ENCODE peak calls at places on chromosome X, in seven cellular contexts. One of them, this sample, is unnamed.

GRCh38 chrX:1322393-1322792 is 14.2 kb upstream of the IL3RA start:
- DNase-seq in trophoblast cell: no peak
- DNase-seq in NAMALWA: no peak
- DNase-seq in foreskin fibroblast: no peak
- DNase-seq in mesothelial cell of epicardium: no peak
- DNase-seq in M059J: peak
- DNase-seq in activated CD8-positive, alpha-beta memory T cell treated with anti-CD3 and anti-CD28 coated beads for 48 hours: peak
- DNase-seq in this sample: no peak

GRCh38 chrX:49176421-49177326 is 5.0 kb downstream of the PLP2 start:
- DNase-seq in foreskin fibroblast: no peak
- DNase-seq in activated CD8-positive, alpha-beta memory T cell treated with anti-CD3 and anti-CD28 coated beads for 48 hours: no peak
- DNase-seq in M059J: no peak
- DNase-seq in NAMALWA: peak
- DNase-seq in trophoblast cell: no peak
- DNase-seq in mesothelial cell of epicardium: no peak
- DNase-seq in this sample: no peak

GRCh38 chrX:69065451-69065850 is 99.8 kb downstream of the PJA1 start:
- DNase-seq in NAMALWA: no peak
- DNase-seq in activated CD8-positive, alpha-beta memory T cell treated with anti-CD3 and anti-CD28 coated beads for 48 hours: no peak
- DNase-seq in mesothelial cell of epicardium: peak
- DNase-seq in trophoblast cell: no peak
- DNase-seq in M059J: peak
- DNase-seq in foreskin fibroblast: no peak
- DNase-seq in this sample: no peak

GRCh38 chrX:101736651-101737050 is 77.0 kb upstream of the ARMCX2 start:
- DNase-seq in activated CD8-positive, alpha-beta memory T cell treated with anti-CD3 and anti-CD28 coated beads for 48 hours: no peak
- DNase-seq in mesothelial cell of epicardium: no peak
- DNase-seq in M059J: no peak
- DNase-seq in trophoblast cell: no peak
- DNase-seq in foreskin fibroblast: no peak
- DNase-seq in NAMALWA: no peak
- DNase-seq in this sample: no peak

GRCh38 chrX:68286076-68286475 is 147.2 kb downstream of the OPHN1 start:
- DNase-seq in M059J: no peak
- DNase-seq in foreskin fibroblast: no peak
- DNase-seq in mesothelial cell of epicardium: no peak
- DNase-seq in activated CD8-positive, alpha-beta memory T cell treated with anti-CD3 and anti-CD28 coated beads for 48 hours: no peak
- DNase-seq in trophoblast cell: no peak
- DNase-seq in NAMALWA: no peak
- DNase-seq in this sample: no peak

GRCh38 chrX:123830309-123830708 is 29.5 kb upstream of the XIAP start:
- DNase-seq in trophoblast cell: peak
- DNase-seq in NAMALWA: peak
- DNase-seq in activated CD8-positive, alpha-beta memory T cell treated with anti-CD3 and anti-CD28 coated beads for 48 hours: no peak
- DNase-seq in mesothelial cell of epicardium: no peak
- DNase-seq in M059J: peak
- DNase-seq in foreskin fibroblast: no peak
- DNase-seq in this sample: peak

GRCh38 chrX:109537324-109537665 is 651 bp downstream of the NXT2 start:
- DNase-seq in mesothelial cell of epicardium: no peak
- DNase-seq in activated CD8-positive, alpha-beta memory T cell treated with anti-CD3 and anti-CD28 coated beads for 48 hours: no peak
- DNase-seq in M059J: peak
- DNase-seq in NAMALWA: no peak
- DNase-seq in foreskin fibroblast: peak
- DNase-seq in trophoblast cell: peak
- DNase-seq in this sample: peak

GRCh38 chrX:12702509-12703091 is 88.6 kb upstream of the PRPS2 start:
- DNase-seq in foreskin fibroblast: peak
- DNase-seq in NAMALWA: peak
- DNase-seq in activated CD8-positive, alpha-beta memory T cell treated with anti-CD3 and anti-CD28 coated beads for 48 hours: no peak
- DNase-seq in trophoblast cell: peak
- DNase-seq in M059J: peak
- DNase-seq in mesothelial cell of epicardium: no peak
- DNase-seq in this sample: no peak

GRCh38 chrX:153371256-153371655 is 29.9 kb downstream of the PNMA6E start:
- DNase-seq in M059J: peak
- DNase-seq in NAMALWA: no peak
- DNase-seq in activated CD8-positive, alpha-beta memory T cell treated with anti-CD3 and anti-CD28 coated beads for 48 hours: no peak
- DNase-seq in trophoblast cell: no peak
- DNase-seq in foreskin fibroblast: no peak
- DNase-seq in mesothelial cell of epicardium: no peak
- DNase-seq in this sample: no peak

GRCh38 chrX:136627381-136627780 is 20.6 kb upstream of the CD40LG start:
- DNase-seq in mesothelial cell of epicardium: no peak
- DNase-seq in NAMALWA: no peak
- DNase-seq in foreskin fibroblast: no peak
- DNase-seq in trophoblast cell: no peak
- DNase-seq in M059J: no peak
- DNase-seq in activated CD8-positive, alpha-beta memory T cell treated with anti-CD3 and anti-CD28 coated beads for 48 hours: no peak
- DNase-seq in this sample: no peak

GRCh38 chrX:139203681-139204575 is 326.6 kb upstream of the F9 start:
- DNase-seq in mesothelial cell of epicardium: peak
- DNase-seq in foreskin fibroblast: peak
- DNase-seq in NAMALWA: no peak
- DNase-seq in activated CD8-positive, alpha-beta memory T cell treated with anti-CD3 and anti-CD28 coated beads for 48 hours: no peak
- DNase-seq in M059J: peak
- DNase-seq in trophoblast cell: peak
- DNase-seq in this sample: no peak

GRCh38 chrX:54446084-54446483 is 5.9 kb downstream of the TSR2 start:
- DNase-seq in mesothelial cell of epicardium: no peak
- DNase-seq in activated CD8-positive, alpha-beta memory T cell treated with anti-CD3 and anti-CD28 coated beads for 48 hours: no peak
- DNase-seq in trophoblast cell: peak
- DNase-seq in foreskin fibroblast: no peak
- DNase-seq in NAMALWA: no peak
- DNase-seq in M059J: no peak
- DNase-seq in this sample: no peak

GRCh38 chrX:134246282-134246681 is 9.3 kb downstream of the CCDC160 start:
- DNase-seq in foreskin fibroblast: no peak
- DNase-seq in M059J: peak
- DNase-seq in trophoblast cell: peak
- DNase-seq in mesothelial cell of epicardium: no peak
- DNase-seq in activated CD8-positive, alpha-beta memory T cell treated with anti-CD3 and anti-CD28 coated beads for 48 hours: no peak
- DNase-seq in NAMALWA: peak
- DNase-seq in this sample: no peak

GRCh38 chrX:36575670-36576069 is 432.5 kb upstream of the FAM47C start:
- DNase-seq in NAMALWA: no peak
- DNase-seq in mesothelial cell of epicardium: no peak
- DNase-seq in activated CD8-positive, alpha-beta memory T cell treated with anti-CD3 and anti-CD28 coated beads for 48 hours: no peak
- DNase-seq in trophoblast cell: no peak
- DNase-seq in M059J: no peak
- DNase-seq in foreskin fibroblast: no peak
- DNase-seq in this sample: no peak

GRCh38 chrX:42106556-42106955 is 183.2 kb upstream of the CASK start:
- DNase-seq in mesothelial cell of epicardium: no peak
- DNase-seq in trophoblast cell: no peak
- DNase-seq in foreskin fibroblast: no peak
- DNase-seq in M059J: no peak
- DNase-seq in NAMALWA: no peak
- DNase-seq in activated CD8-positive, alpha-beta memory T cell treated with anti-CD3 and anti-CD28 coated beads for 48 hours: no peak
- DNase-seq in this sample: no peak

GRCh38 chrX:39253551-39253950 is 452.3 kb downstream of the MID1IP1 start:
- DNase-seq in NAMALWA: no peak
- DNase-seq in mesothelial cell of epicardium: no peak
- DNase-seq in foreskin fibroblast: peak
- DNase-seq in activated CD8-positive, alpha-beta memory T cell treated with anti-CD3 and anti-CD28 coated beads for 48 hours: no peak
- DNase-seq in M059J: peak
- DNase-seq in trophoblast cell: peak
- DNase-seq in this sample: no peak

GRCh38 chrX:126819429-126819828 is at the start of gene PRR32:
- DNase-seq in foreskin fibroblast: no peak
- DNase-seq in activated CD8-positive, alpha-beta memory T cell treated with anti-CD3 and anti-CD28 coated beads for 48 hours: no peak
- DNase-seq in mesothelial cell of epicardium: no peak
- DNase-seq in trophoblast cell: no peak
- DNase-seq in NAMALWA: no peak
- DNase-seq in M059J: no peak
- DNase-seq in this sample: no peak

GRCh38 chrX:108736509-108737479 is at the start of gene IRS4:
- DNase-seq in trophoblast cell: peak
- DNase-seq in foreskin fibroblast: peak
- DNase-seq in activated CD8-positive, alpha-beta memory T cell treated with anti-CD3 and anti-CD28 coated beads for 48 hours: no peak
- DNase-seq in NAMALWA: no peak
- DNase-seq in mesothelial cell of epicardium: no peak
- DNase-seq in M059J: peak
- DNase-seq in this sample: peak

GRCh38 chrX:42096262-42096939 is 173.0 kb upstream of the CASK start:
- DNase-seq in foreskin fibroblast: peak
- DNase-seq in trophoblast cell: peak
- DNase-seq in mesothelial cell of epicardium: no peak
- DNase-seq in NAMALWA: no peak
- DNase-seq in M059J: peak
- DNase-seq in activated CD8-positive, alpha-beta memory T cell treated with anti-CD3 and anti-CD28 coated beads for 48 hours: no peak
- DNase-seq in this sample: no peak

GRCh38 chrX:22389544-22390243 is 117.0 kb downstream of the CBLL2 start:
- DNase-seq in mesothelial cell of epicardium: no peak
- DNase-seq in activated CD8-positive, alpha-beta memory T cell treated with anti-CD3 and anti-CD28 coated beads for 48 hours: no peak
- DNase-seq in NAMALWA: no peak
- DNase-seq in trophoblast cell: no peak
- DNase-seq in foreskin fibroblast: peak
- DNase-seq in M059J: peak
- DNase-seq in this sample: no peak

GRCh38 chrX:9464435-9465371 is at the start of gene TBL1X:
- DNase-seq in mesothelial cell of epicardium: peak
- DNase-seq in trophoblast cell: no peak
- DNase-seq in M059J: peak
- DNase-seq in NAMALWA: peak
- DNase-seq in foreskin fibroblast: peak
- DNase-seq in activated CD8-positive, alpha-beta memory T cell treated with anti-CD3 and anti-CD28 coated beads for 48 hours: peak
- DNase-seq in this sample: peak

GRCh38 chrX:108557594-108557993 is 118.0 kb downstream of the COL4A5 start:
- DNase-seq in trophoblast cell: no peak
- DNase-seq in activated CD8-positive, alpha-beta memory T cell treated with anti-CD3 and anti-CD28 coated beads for 48 hours: no peak
- DNase-seq in M059J: no peak
- DNase-seq in NAMALWA: no peak
- DNase-seq in foreskin fibroblast: no peak
- DNase-seq in mesothelial cell of epicardium: no peak
- DNase-seq in this sample: no peak

GRCh38 chrX:86002076-86002896 is 45.1 kb downstream of the CHM start:
- DNase-seq in M059J: peak
- DNase-seq in mesothelial cell of epicardium: no peak
- DNase-seq in foreskin fibroblast: peak
- DNase-seq in activated CD8-positive, alpha-beta memory T cell treated with anti-CD3 and anti-CD28 coated beads for 48 hours: no peak
- DNase-seq in NAMALWA: no peak
- DNase-seq in trophoblast cell: no peak
- DNase-seq in this sample: no peak

GRCh38 chrX:148661035-148661434 is 160.6 kb downstream of the AFF2 start:
- DNase-seq in activated CD8-positive, alpha-beta memory T cell treated with anti-CD3 and anti-CD28 coated beads for 48 hours: no peak
- DNase-seq in foreskin fibroblast: peak
- DNase-seq in mesothelial cell of epicardium: no peak
- DNase-seq in M059J: no peak
- DNase-seq in NAMALWA: no peak
- DNase-seq in trophoblast cell: no peak
- DNase-seq in this sample: no peak

GRCh38 chrX:123871309-123871708 is 11.5 kb downstream of the XIAP start:
- DNase-seq in mesothelial cell of epicardium: no peak
- DNase-seq in foreskin fibroblast: no peak
- DNase-seq in activated CD8-positive, alpha-beta memory T cell treated with anti-CD3 and anti-CD28 coated beads for 48 hours: no peak
- DNase-seq in trophoblast cell: no peak
- DNase-seq in NAMALWA: no peak
- DNase-seq in M059J: no peak
- DNase-seq in this sample: no peak

GRCh38 chrX:7446815-7447214 is 298.9 kb upstream of the PUDP start:
- DNase-seq in M059J: peak
- DNase-seq in NAMALWA: no peak
- DNase-seq in mesothelial cell of epicardium: no peak
- DNase-seq in activated CD8-positive, alpha-beta memory T cell treated with anti-CD3 and anti-CD28 coated beads for 48 hours: no peak
- DNase-seq in trophoblast cell: peak
- DNase-seq in foreskin fibroblast: no peak
- DNase-seq in this sample: no peak

GRCh38 chrX:24203072-24203808 is 53.7 kb downstream of the ZFX start:
- DNase-seq in mesothelial cell of epicardium: no peak
- DNase-seq in M059J: no peak
- DNase-seq in trophoblast cell: no peak
- DNase-seq in foreskin fibroblast: no peak
- DNase-seq in NAMALWA: no peak
- DNase-seq in activated CD8-positive, alpha-beta memory T cell treated with anti-CD3 and anti-CD28 coated beads for 48 hours: no peak
- DNase-seq in this sample: no peak

GRCh38 chrX:39336709-39337294 is 535.5 kb downstream of the MID1IP1 start:
- DNase-seq in trophoblast cell: no peak
- DNase-seq in M059J: no peak
- DNase-seq in activated CD8-positive, alpha-beta memory T cell treated with anti-CD3 and anti-CD28 coated beads for 48 hours: no peak
- DNase-seq in mesothelial cell of epicardium: no peak
- DNase-seq in NAMALWA: peak
- DNase-seq in foreskin fibroblast: no peak
- DNase-seq in this sample: no peak

GRCh38 chrX:71815906-71816156 is 52.7 kb downstream of the CXorf49B start:
- DNase-seq in activated CD8-positive, alpha-beta memory T cell treated with anti-CD3 and anti-CD28 coated beads for 48 hours: no peak
- DNase-seq in NAMALWA: no peak
- DNase-seq in mesothelial cell of epicardium: no peak
- DNase-seq in trophoblast cell: no peak
- DNase-seq in M059J: no peak
- DNase-seq in foreskin fibroblast: no peak
- DNase-seq in this sample: no peak

GRCh38 chrX:12567857-12568256 is 223.4 kb upstream of the PRPS2 start:
- DNase-seq in trophoblast cell: peak
- DNase-seq in NAMALWA: peak
- DNase-seq in M059J: no peak
- DNase-seq in foreskin fibroblast: peak
- DNase-seq in mesothelial cell of epicardium: no peak
- DNase-seq in activated CD8-positive, alpha-beta memory T cell treated with anti-CD3 and anti-CD28 coated beads for 48 hours: no peak
- DNase-seq in this sample: no peak

GRCh38 chrX:1099146-1099770 is 113.2 kb downstream of the CRLF2 start:
- DNase-seq in mesothelial cell of epicardium: no peak
- DNase-seq in trophoblast cell: no peak
- DNase-seq in foreskin fibroblast: no peak
- DNase-seq in M059J: no peak
- DNase-seq in activated CD8-positive, alpha-beta memory T cell treated with anti-CD3 and anti-CD28 coated beads for 48 hours: no peak
- DNase-seq in NAMALWA: no peak
- DNase-seq in this sample: no peak

GRCh38 chrX:73965833-73966232 is 338.1 kb upstream of the ZCCHC13 start:
- DNase-seq in activated CD8-positive, alpha-beta memory T cell treated with anti-CD3 and anti-CD28 coated beads for 48 hours: no peak
- DNase-seq in trophoblast cell: no peak
- DNase-seq in M059J: no peak
- DNase-seq in mesothelial cell of epicardium: no peak
- DNase-seq in NAMALWA: no peak
- DNase-seq in foreskin fibroblast: no peak
- DNase-seq in this sample: no peak

GRCh38 chrX:133444952-133445831 is 29.9 kb upstream of the GPC4 start:
- DNase-seq in M059J: peak
- DNase-seq in mesothelial cell of epicardium: peak
- DNase-seq in trophoblast cell: peak
- DNase-seq in activated CD8-positive, alpha-beta memory T cell treated with anti-CD3 and anti-CD28 coated beads for 48 hours: no peak
- DNase-seq in NAMALWA: no peak
- DNase-seq in foreskin fibroblast: no peak
- DNase-seq in this sample: peak

GRCh38 chrX:39158801-39159657 is 357.8 kb downstream of the MID1IP1 start:
- DNase-seq in foreskin fibroblast: no peak
- DNase-seq in M059J: peak
- DNase-seq in mesothelial cell of epicardium: no peak
- DNase-seq in NAMALWA: no peak
- DNase-seq in activated CD8-positive, alpha-beta memory T cell treated with anti-CD3 and anti-CD28 coated beads for 48 hours: no peak
- DNase-seq in trophoblast cell: peak
- DNase-seq in this sample: no peak

GRCh38 chrX:5916945-5917344 is 311.7 kb downstream of the NLGN4X start:
- DNase-seq in trophoblast cell: no peak
- DNase-seq in foreskin fibroblast: no peak
- DNase-seq in mesothelial cell of epicardium: no peak
- DNase-seq in activated CD8-positive, alpha-beta memory T cell treated with anti-CD3 and anti-CD28 coated beads for 48 hours: no peak
- DNase-seq in M059J: no peak
- DNase-seq in NAMALWA: peak
- DNase-seq in this sample: no peak

This sample was measured in HuH-7.